ENCODE peak calls at places on chromosomes 4 and X, in four cellular contexts. One of them, this sample, is unnamed.

GRCh38 chr4:148065069-148065468 is 333.2 kb downstream of the ARHGAP10 start:
- DNase-seq in K562: no peak
- DNase-seq in GM12878: no peak
- DNase-seq in HepG2: no peak
- DNase-seq in this sample: no peak

GRCh38 chrX:56232221-56233082 is at the start of gene KLF8:
- DNase-seq in K562: peak
- DNase-seq in GM12878: no peak
- DNase-seq in HepG2: no peak
- DNase-seq in this sample: peak

GRCh38 chrX:4754878-4755604 is 1041.6 kb upstream of the PRKX start:
- DNase-seq in K562: no peak
- DNase-seq in GM12878: no peak
- DNase-seq in HepG2: no peak
- DNase-seq in this sample: no peak

GRCh38 chr4:70721747-70722146 is at the start of gene RUFY3:
- DNase-seq in K562: no peak
- DNase-seq in GM12878: no peak
- DNase-seq in HepG2: no peak
- DNase-seq in this sample: peak

GRCh38 chr4:169311643-169312365 is 41.0 kb upstream of the SH3RF1 start:
- DNase-seq in K562: peak
- DNase-seq in GM12878: peak
- DNase-seq in HepG2: peak
- DNase-seq in this sample: peak

GRCh38 chr4:2797545-2798305 is 4.8 kb downstream of the SH3BP2 start:
- DNase-seq in K562: no peak
- DNase-seq in GM12878: no peak
- DNase-seq in HepG2: no peak
- DNase-seq in this sample: no peak

GRCh38 chr4:96558466-96558865 is 718.6 kb downstream of the PDHA2 start:
- DNase-seq in K562: no peak
- DNase-seq in GM12878: no peak
- DNase-seq in HepG2: no peak
- DNase-seq in this sample: no peak

GRCh38 chr4:2079006-2079405 is 19.9 kb downstream of the NAT8L start:
- DNase-seq in K562: no peak
- DNase-seq in GM12878: no peak
- DNase-seq in HepG2: no peak
- DNase-seq in this sample: no peak

GRCh38 chr4:73661646-73662119 is 41.4 kb upstream of the RASSF6 start:
- DNase-seq in K562: peak
- DNase-seq in GM12878: no peak
- DNase-seq in HepG2: no peak
- DNase-seq in this sample: no peak

GRCh38 chr4:8181844-8182243 is 17.2 kb upstream of the SH3TC1 start:
- DNase-seq in K562: peak
- DNase-seq in GM12878: no peak
- DNase-seq in HepG2: no peak
- DNase-seq in this sample: no peak

GRCh38 chr4:64518600-64518999 is 109.3 kb upstream of the TECRL start:
- DNase-seq in K562: no peak
- DNase-seq in GM12878: no peak
- DNase-seq in HepG2: no peak
- DNase-seq in this sample: no peak

GRCh38 chr4:147461161-147461560 is 19.7 kb upstream of the EDNRA start:
- DNase-seq in K562: no peak
- DNase-seq in GM12878: no peak
- DNase-seq in HepG2: no peak
- DNase-seq in this sample: no peak

GRCh38 chrX:114841051-114841450 is 176.4 kb downstream of the IL13RA2 start:
- DNase-seq in K562: no peak
- DNase-seq in GM12878: no peak
- DNase-seq in HepG2: no peak
- DNase-seq in this sample: no peak

GRCh38 chr4:112848931-112849330 is 200.5 kb upstream of the ANK2 start:
- DNase-seq in K562: no peak
- DNase-seq in GM12878: no peak
- DNase-seq in HepG2: no peak
- DNase-seq in this sample: no peak

GRCh38 chrX:17521871-17522693 is 147.1 kb downstream of the NHS start:
- DNase-seq in K562: peak
- DNase-seq in GM12878: no peak
- DNase-seq in HepG2: no peak
- DNase-seq in this sample: peak

GRCh38 chr4:99968330-99968729 is 18.3 kb upstream of the H2AZ1 start:
- DNase-seq in K562: no peak
- DNase-seq in GM12878: no peak
- DNase-seq in HepG2: no peak
- DNase-seq in this sample: no peak

GRCh38 chr4:153083447-153083921 is 120.8 kb upstream of the TRIM2 start:
- DNase-seq in K562: peak
- DNase-seq in GM12878: peak
- DNase-seq in HepG2: peak
- DNase-seq in this sample: peak

GRCh38 chrX:41559662-41560061 is 112.5 kb downstream of the NYX start:
- DNase-seq in K562: peak
- DNase-seq in GM12878: no peak
- DNase-seq in HepG2: no peak
- DNase-seq in this sample: no peak

GRCh38 chrX:3526084-3526483 is 179.6 kb upstream of the MXRA5 start:
- DNase-seq in K562: no peak
- DNase-seq in GM12878: no peak
- DNase-seq in HepG2: no peak
- DNase-seq in this sample: no peak

GRCh38 chr4:15882675-15883086 is 55.9 kb downstream of the FGFBP1 start:
- DNase-seq in K562: peak
- DNase-seq in GM12878: peak
- DNase-seq in HepG2: peak
- DNase-seq in this sample: peak

GRCh38 chr4:38189445-38189844 is 229.2 kb downstream of the PTTG2 start:
- DNase-seq in K562: no peak
- DNase-seq in GM12878: no peak
- DNase-seq in HepG2: peak
- DNase-seq in this sample: no peak

GRCh38 chrX:9204560-9204959 is 170.6 kb upstream of the FAM9B start:
- DNase-seq in K562: no peak
- DNase-seq in GM12878: no peak
- DNase-seq in HepG2: no peak
- DNase-seq in this sample: no peak

GRCh38 chr4:16199132-16199531 is 27.1 kb downstream of the TAPT1 start:
- DNase-seq in K562: no peak
- DNase-seq in GM12878: no peak
- DNase-seq in HepG2: peak
- DNase-seq in this sample: no peak

GRCh38 chrX:153848325-153848724 is 18.0 kb upstream of the PDZD4 start:
- DNase-seq in K562: no peak
- DNase-seq in GM12878: no peak
- DNase-seq in HepG2: no peak
- DNase-seq in this sample: no peak

GRCh38 chr4:182245541-182246245 is 2.5 kb downstream of the TENM3 start:
- DNase-seq in K562: no peak
- DNase-seq in GM12878: no peak
- DNase-seq in HepG2: no peak
- DNase-seq in this sample: no peak

GRCh38 chr4:1593881-1594345 is 90.2 kb downstream of the FAM53A start:
- DNase-seq in K562: peak
- DNase-seq in GM12878: no peak
- DNase-seq in HepG2: no peak
- DNase-seq in this sample: no peak

GRCh38 chr4:33086351-33086900 is 2366.3 kb downstream of the PCDH7 start:
- DNase-seq in K562: no peak
- DNase-seq in GM12878: no peak
- DNase-seq in HepG2: no peak
- DNase-seq in this sample: no peak

GRCh38 chrX:97705936-97706335 is 822.2 kb downstream of the RPA4 start:
- DNase-seq in K562: no peak
- DNase-seq in GM12878: no peak
- DNase-seq in HepG2: no peak
- DNase-seq in this sample: no peak

GRCh38 chrX:150364347-150365050 is 1.4 kb downstream of the MAMLD1 start:
- DNase-seq in K562: no peak
- DNase-seq in GM12878: no peak
- DNase-seq in HepG2: no peak
- DNase-seq in this sample: no peak

GRCh38 chr4:8330821-8331566 is 61.4 kb downstream of the HTRA3 start:
- DNase-seq in K562: no peak
- DNase-seq in GM12878: no peak
- DNase-seq in HepG2: no peak
- DNase-seq in this sample: no peak

GRCh38 chr4:122977103-122977502 is 54.7 kb upstream of the NUDT6 start:
- DNase-seq in K562: no peak
- DNase-seq in GM12878: no peak
- DNase-seq in HepG2: no peak
- DNase-seq in this sample: no peak

GRCh38 chr4:128516568-128516967 is 229.0 kb upstream of the PGRMC2 start:
- DNase-seq in K562: no peak
- DNase-seq in GM12878: peak
- DNase-seq in HepG2: no peak
- DNase-seq in this sample: no peak

GRCh38 chrX:133923113-133923512 is 62.3 kb downstream of the GPC3 start:
- DNase-seq in K562: no peak
- DNase-seq in GM12878: no peak
- DNase-seq in HepG2: no peak
- DNase-seq in this sample: no peak

GRCh38 chr4:169902658-169903345 is 123.4 kb downstream of the MFAP3L start:
- DNase-seq in K562: no peak
- DNase-seq in GM12878: no peak
- DNase-seq in HepG2: peak
- DNase-seq in this sample: no peak

DNA sequence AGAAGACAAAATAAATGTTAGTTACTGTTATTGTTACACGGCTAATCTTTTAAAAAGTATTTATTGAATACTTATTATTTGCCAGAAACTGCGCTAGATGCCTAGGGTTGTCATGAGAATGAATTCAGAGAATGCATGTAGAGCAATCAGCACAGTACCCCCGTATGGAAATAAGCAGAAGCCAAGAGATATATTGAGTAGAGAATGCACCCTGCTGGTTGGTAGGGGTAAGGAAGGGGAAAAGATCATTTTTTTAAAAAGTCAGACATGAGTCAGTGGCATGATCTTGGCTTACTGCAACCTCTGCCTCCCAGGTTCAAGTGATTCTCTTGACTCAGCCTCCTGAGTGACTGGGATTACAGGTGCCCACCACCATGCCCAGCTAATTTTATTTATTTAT is 13.1 kb upstream of the DRP2 start:
- DNase-seq in K562: peak
- DNase-seq in GM12878: no peak
- DNase-seq in HepG2: peak
- DNase-seq in this sample: peak
- TF ChIP-seq FOXK2 in K562: no peak
- TF ChIP-seq FOXK2 in GM12878: no peak
- TF ChIP-seq FOXK2 in HepG2: no peak
- TF ChIP-seq FOXK2 in this sample: no peak

GRCh38 chr4:40628888-40629287 is 776 bp downstream of the RBM47 start:
- DNase-seq in K562: no peak
- DNase-seq in GM12878: no peak
- DNase-seq in HepG2: no peak
- DNase-seq in this sample: no peak

GRCh38 chr4:40629401-40630334 is at the start of gene RBM47:
- DNase-seq in K562: no peak
- DNase-seq in GM12878: no peak
- DNase-seq in HepG2: no peak
- DNase-seq in this sample: peak

GRCh38 chr4:40627540-40627939 is 2.1 kb downstream of the RBM47 start:
- DNase-seq in K562: no peak
- DNase-seq in GM12878: no peak
- DNase-seq in HepG2: no peak
- DNase-seq in this sample: no peak

GRCh38 chr4:40623707-40624106 is 6.0 kb downstream of the RBM47 start:
- DNase-seq in K562: no peak
- DNase-seq in GM12878: no peak
- DNase-seq in HepG2: no peak
- DNase-seq in this sample: no peak

DNA sequence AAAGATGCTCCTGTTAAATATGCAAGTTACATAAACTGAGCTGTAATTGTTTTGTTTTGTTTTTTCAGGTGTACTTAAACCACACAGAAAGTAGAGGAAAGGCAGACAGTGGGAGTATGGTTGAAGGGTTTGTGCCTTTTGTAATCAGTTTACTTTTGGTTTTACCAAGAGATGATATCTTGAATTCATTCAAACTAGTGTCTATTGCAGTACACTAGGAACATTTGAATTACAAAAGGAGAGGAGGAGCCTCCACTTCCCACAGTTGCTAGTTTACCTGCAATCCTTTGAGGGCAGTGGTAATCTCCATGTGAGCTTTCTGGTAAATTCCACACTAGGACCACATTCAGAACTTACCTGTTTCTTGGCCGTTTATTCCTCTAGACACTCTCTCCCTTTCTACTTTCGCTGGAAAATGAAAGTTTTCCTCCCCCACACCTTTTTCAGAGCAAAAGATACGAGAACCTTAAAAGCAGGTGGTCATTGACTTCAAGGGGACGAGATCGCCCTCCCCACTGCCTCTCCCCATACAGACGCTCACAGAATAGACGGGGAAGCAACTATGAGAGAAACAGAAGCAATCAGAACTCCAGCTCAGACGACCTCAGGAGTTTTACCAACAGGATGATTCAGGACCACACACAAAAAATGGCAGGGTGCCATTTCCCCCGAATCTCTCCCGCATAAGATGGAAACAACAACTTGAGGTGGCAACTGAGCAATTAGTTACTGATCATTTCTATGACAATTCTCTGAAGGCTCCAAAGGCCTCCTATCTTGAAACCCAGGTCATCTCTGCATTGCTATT is 3.3 kb downstream of the RBM47 start:
- DNase-seq in K562: no peak
- DNase-seq in GM12878: no peak
- DNase-seq in HepG2: no peak
- DNase-seq in this sample: no peak
- TF ChIP-seq TARDBP in K562: no peak
- TF ChIP-seq TARDBP in GM12878: no peak
- TF ChIP-seq TARDBP in HepG2: no peak
- TF ChIP-seq TARDBP in this sample: no peak

GRCh38 chr4:156169011-156169410 is 215.3 kb upstream of the CTSO start:
- DNase-seq in K562: no peak
- DNase-seq in GM12878: no peak
- DNase-seq in HepG2: peak
- DNase-seq in this sample: peak
- TF ChIP-seq SP1 in K562: no peak
- TF ChIP-seq SP1 in GM12878: no peak
- TF ChIP-seq SP1 in HepG2: no peak
- TF ChIP-seq SP1 in this sample: no peak

GRCh38 chrX:53082773-53083616 is 828 bp downstream of the TSPYL2 start:
- DNase-seq in K562: no peak
- DNase-seq in GM12878: no peak
- DNase-seq in HepG2: no peak
- DNase-seq in this sample: no peak

GRCh38 chrX:53078943-53079342 is 3.2 kb upstream of the TSPYL2 start:
- DNase-seq in K562: no peak
- DNase-seq in GM12878: no peak
- DNase-seq in HepG2: no peak
- DNase-seq in this sample: no peak

GRCh38 chrX:53084043-53084570 is 1.9 kb downstream of the TSPYL2 start:
- DNase-seq in K562: no peak
- DNase-seq in GM12878: no peak
- DNase-seq in HepG2: no peak
- DNase-seq in this sample: no peak

GRCh38 chrX:53081925-53082772 is at the start of gene TSPYL2:
- DNase-seq in K562: peak
- DNase-seq in GM12878: peak
- DNase-seq in HepG2: peak
- DNase-seq in this sample: peak

GRCh38 chrX:53080628-53081580 is 1.3 kb upstream of the TSPYL2 start:
- DNase-seq in K562: no peak
- DNase-seq in GM12878: no peak
- DNase-seq in HepG2: no peak
- DNase-seq in this sample: no peak
- TF ChIP-seq FOXK2 in K562: no peak
- TF ChIP-seq FOXK2 in GM12878: no peak
- TF ChIP-seq FOXK2 in HepG2: no peak
- TF ChIP-seq FOXK2 in this sample: no peak

This sample was measured in HEK293T.